ENCODE peak calls at places on chromosomes 3 and 15, in nine cellular contexts. Z is amygdala; E is NCI-H1436; X is iPS DF 19.7; A is activated naive CD4-positive, alpha-beta T cell treated with anti-CD3 and anti-CD28 coated beads for 36 hours; F is hippocampal formation; Y is brain microvascular endothelial cell; R is NCI-H2171; V is activated CD4-positive, CD25-positive, alpha-beta regulatory T cell treated with anti-CD3 and anti-CD28 coated beads, Interleukin-2, amount 50 U/mL, for 72 hours. I is an unnamed sample.

GRCh38 chr15:50256188-50257041 is 9.1 kb downstream of the HDC start:
- DNase-seq in Z (no peak), V (no peak), Y (peak; percentile 78), F (no peak), E (no peak), A (no peak), R (peak; percentile 31), X (no peak), I (no peak)

GRCh38 chr15:98003528-98003927 is 43.0 kb downstream of the ARRDC4 start:
- DNase-seq in F (no peak), A (no peak), Y (no peak), Z (no peak), E (no peak), X (no peak), R (no peak), V (no peak), I (no peak)

GRCh38 chr3:15384510-15385237 is 42.7 kb downstream of the METTL6 start:
- DNase-seq in X (no peak), A (no peak), R (no peak), F (no peak), E (no peak), Z (no peak), V (no peak), Y (no peak), I (no peak)

GRCh38 chr3:13353936-13354542 is 66.1 kb downstream of the NUP210 start:
- DNase-seq in Y (peak; percentile 18), E (no peak), R (no peak), V (no peak), A (no peak), F (no peak), X (no peak), Z (no peak), I (peak; percentile 30)

GRCh38 chr3:123750209-123750608 is 133.9 kb downstream of the MYLK start:
- DNase-seq in E (no peak), R (no peak), A (no peak), Y (no peak), X (no peak), V (no peak), Z (no peak), F (no peak), I (no peak)

GRCh38 chr3:184361932-184362667 is 590 bp downstream of the POLR2H start:
- DNase-seq in F (peak; percentile 82), E (peak; percentile 86), A (peak; percentile 53), R (peak; percentile 51), Y (peak; percentile 34), X (no peak), V (peak; percentile 62), Z (peak; percentile 89), I (peak; percentile 67)

GRCh38 chr3:40737343-40737742 is 212.6 kb downstream of the ZNF621 start:
- DNase-seq in A (no peak), V (no peak), Z (no peak), E (no peak), Y (no peak), R (no peak), X (no peak), F (no peak), I (no peak)

GRCh38 chr3:33826688-33827087 is 28.3 kb downstream of the PDCD6IP start:
- DNase-seq in Z (no peak), V (no peak), E (no peak), X (no peak), A (no peak), Y (no peak), R (no peak), F (no peak), I (no peak)

GRCh38 chr3:190092250-190092649 is 28.4 kb downstream of the P3H2 start:
- DNase-seq in Z (no peak), V (no peak), R (no peak), A (no peak), F (no peak), E (no peak), Y (peak; percentile 57), X (no peak), I (peak; percentile 42)

GRCh38 chr15:93460717-93461116 is 371.7 kb upstream of the RGMA start:
- DNase-seq in F (no peak), R (no peak), V (no peak), E (no peak), Z (no peak), A (no peak), X (no peak), Y (no peak), I (no peak)

GRCh38 chr3:16890605-16891333 is 6.0 kb downstream of the PLCL2 start:
- DNase-seq in Y (peak; percentile 54), R (no peak), X (no peak), Z (no peak), F (no peak), A (no peak), E (no peak), V (no peak), I (no peak)

GRCh38 chr3:191470543-191470942 is 9.6 kb downstream of the PYDC2 start:
- DNase-seq in Z (no peak), X (no peak), E (no peak), F (no peak), V (no peak), Y (no peak), R (no peak), A (no peak), I (no peak)

GRCh38 chr3:186825294-186825821 is 17.2 kb upstream of the ADIPOQ start:
- DNase-seq in R (no peak), Y (peak; percentile 77), Z (peak; percentile 16), A (peak; percentile 83), E (no peak), F (peak; percentile 14), X (no peak), V (peak; percentile 37), I (no peak)

GRCh38 chr15:72193781-72194396 is 3.7 kb downstream of the GRAMD2A start:
- DNase-seq in F (no peak), E (no peak), Y (no peak), V (no peak), R (peak; percentile 28), Z (no peak), A (no peak), X (no peak), I (no peak)

GRCh38 chr15:77568014-77568959 is 64.4 kb downstream of the LINGO1 start:
- DNase-seq in X (no peak), V (no peak), E (peak; percentile 34), F (no peak), Y (no peak), Z (peak; percentile 38), A (no peak), R (no peak), I (no peak)